ENCODE peak calls at places on chromosome 13, in ten cellular contexts. One of them, this sample, is unnamed.

GRCh38 chr13:101474419-101474957 is 22.0 kb downstream of the ITGBL1 start:
- DNase-seq in lung: no peak
- DNase-seq in NCI-H1436: no peak
- DNase-seq in effector memory CD4-positive, alpha-beta T cell: no peak
- DNase-seq in HFFc6: peak
- DNase-seq in renal cortical epithelial cell: peak
- DNase-seq in activated T-cell treated with anti-CD3 and anti-CD28 coated beads for 1 hour: no peak
- DNase-seq in memory B cell: no peak
- DNase-seq in EH: peak
- DNase-seq in brain microvascular endothelial cell: peak
- DNase-seq in this sample: no peak

GRCh38 chr13:37429976-37430375 is 168.6 kb downstream of the POSTN start:
- DNase-seq in NCI-H1436: no peak
- DNase-seq in lung: no peak
- DNase-seq in brain microvascular endothelial cell: peak
- DNase-seq in activated T-cell treated with anti-CD3 and anti-CD28 coated beads for 1 hour: no peak
- DNase-seq in HFFc6: peak
- DNase-seq in memory B cell: no peak
- DNase-seq in EH: peak
- DNase-seq in effector memory CD4-positive, alpha-beta T cell: no peak
- DNase-seq in renal cortical epithelial cell: peak
- DNase-seq in this sample: peak

GRCh38 chr13:104389722-104390121 is 1323.5 kb upstream of the SLC10A2 start:
- DNase-seq in renal cortical epithelial cell: no peak
- DNase-seq in HFFc6: no peak
- DNase-seq in effector memory CD4-positive, alpha-beta T cell: no peak
- DNase-seq in memory B cell: no peak
- DNase-seq in NCI-H1436: no peak
- DNase-seq in EH: no peak
- DNase-seq in brain microvascular endothelial cell: peak
- DNase-seq in activated T-cell treated with anti-CD3 and anti-CD28 coated beads for 1 hour: no peak
- DNase-seq in lung: no peak
- DNase-seq in this sample: no peak

GRCh38 chr13:86974995-86975328 is 696.2 kb upstream of the SLITRK5 start:
- DNase-seq in EH: no peak
- DNase-seq in lung: no peak
- DNase-seq in renal cortical epithelial cell: no peak
- DNase-seq in activated T-cell treated with anti-CD3 and anti-CD28 coated beads for 1 hour: no peak
- DNase-seq in brain microvascular endothelial cell: no peak
- DNase-seq in HFFc6: no peak
- DNase-seq in effector memory CD4-positive, alpha-beta T cell: no peak
- DNase-seq in memory B cell: no peak
- DNase-seq in NCI-H1436: no peak
- DNase-seq in this sample: no peak

GRCh38 chr13:74061939-74062595 is 72.1 kb downstream of the KLF12 start:
- DNase-seq in memory B cell: no peak
- DNase-seq in renal cortical epithelial cell: peak
- DNase-seq in effector memory CD4-positive, alpha-beta T cell: no peak
- DNase-seq in NCI-H1436: no peak
- DNase-seq in HFFc6: no peak
- DNase-seq in brain microvascular endothelial cell: peak
- DNase-seq in activated T-cell treated with anti-CD3 and anti-CD28 coated beads for 1 hour: no peak
- DNase-seq in lung: no peak
- DNase-seq in EH: peak
- DNase-seq in this sample: peak

GRCh38 chr13:105608132-105608531 is 927.3 kb downstream of the EFNB2 start:
- DNase-seq in activated T-cell treated with anti-CD3 and anti-CD28 coated beads for 1 hour: no peak
- DNase-seq in EH: no peak
- DNase-seq in HFFc6: no peak
- DNase-seq in brain microvascular endothelial cell: no peak
- DNase-seq in NCI-H1436: no peak
- DNase-seq in renal cortical epithelial cell: no peak
- DNase-seq in memory B cell: no peak
- DNase-seq in lung: no peak
- DNase-seq in effector memory CD4-positive, alpha-beta T cell: no peak
- DNase-seq in this sample: no peak

GRCh38 chr13:26881154-26881553 is 120.6 kb upstream of the GPR12 start:
- DNase-seq in EH: peak
- DNase-seq in brain microvascular endothelial cell: peak
- DNase-seq in renal cortical epithelial cell: peak
- DNase-seq in NCI-H1436: no peak
- DNase-seq in effector memory CD4-positive, alpha-beta T cell: no peak
- DNase-seq in lung: no peak
- DNase-seq in activated T-cell treated with anti-CD3 and anti-CD28 coated beads for 1 hour: no peak
- DNase-seq in HFFc6: peak
- DNase-seq in memory B cell: no peak
- DNase-seq in this sample: peak

GRCh38 chr13:60612593-60612992 is 215.6 kb downstream of the TDRD3 start:
- DNase-seq in lung: no peak
- DNase-seq in HFFc6: no peak
- DNase-seq in EH: no peak
- DNase-seq in NCI-H1436: no peak
- DNase-seq in brain microvascular endothelial cell: no peak
- DNase-seq in memory B cell: no peak
- DNase-seq in effector memory CD4-positive, alpha-beta T cell: no peak
- DNase-seq in renal cortical epithelial cell: no peak
- DNase-seq in activated T-cell treated with anti-CD3 and anti-CD28 coated beads for 1 hour: no peak
- DNase-seq in this sample: no peak

GRCh38 chr13:40315416-40316064 is 350.9 kb downstream of the FOXO1 start:
- DNase-seq in HFFc6: no peak
- DNase-seq in brain microvascular endothelial cell: no peak
- DNase-seq in EH: no peak
- DNase-seq in activated T-cell treated with anti-CD3 and anti-CD28 coated beads for 1 hour: peak
- DNase-seq in NCI-H1436: no peak
- DNase-seq in lung: no peak
- DNase-seq in memory B cell: no peak
- DNase-seq in renal cortical epithelial cell: peak
- DNase-seq in effector memory CD4-positive, alpha-beta T cell: peak
- DNase-seq in this sample: no peak

GRCh38 chr13:37681295-37682032 is 82.9 kb upstream of the POSTN start:
- DNase-seq in memory B cell: no peak
- DNase-seq in activated T-cell treated with anti-CD3 and anti-CD28 coated beads for 1 hour: no peak
- DNase-seq in EH: peak
- DNase-seq in brain microvascular endothelial cell: peak
- DNase-seq in renal cortical epithelial cell: peak
- DNase-seq in lung: no peak
- DNase-seq in effector memory CD4-positive, alpha-beta T cell: no peak
- DNase-seq in NCI-H1436: no peak
- DNase-seq in HFFc6: peak
- DNase-seq in this sample: peak

GRCh38 chr13:104011505-104012270 is 945.5 kb upstream of the SLC10A2 start:
- DNase-seq in lung: no peak
- DNase-seq in memory B cell: no peak
- DNase-seq in EH: no peak
- DNase-seq in effector memory CD4-positive, alpha-beta T cell: no peak
- DNase-seq in brain microvascular endothelial cell: no peak
- DNase-seq in renal cortical epithelial cell: peak
- DNase-seq in HFFc6: no peak
- DNase-seq in activated T-cell treated with anti-CD3 and anti-CD28 coated beads for 1 hour: no peak
- DNase-seq in NCI-H1436: no peak
- DNase-seq in this sample: no peak

GRCh38 chr13:50248537-50249521 is 233.6 kb downstream of the KCNRG start:
- DNase-seq in memory B cell: no peak
- DNase-seq in activated T-cell treated with anti-CD3 and anti-CD28 coated beads for 1 hour: no peak
- DNase-seq in brain microvascular endothelial cell: no peak
- DNase-seq in EH: no peak
- DNase-seq in HFFc6: no peak
- DNase-seq in effector memory CD4-positive, alpha-beta T cell: no peak
- DNase-seq in renal cortical epithelial cell: peak
- DNase-seq in NCI-H1436: no peak
- DNase-seq in lung: no peak
- DNase-seq in this sample: no peak

GRCh38 chr13:73672492-73672891 is 461.7 kb downstream of the KLF12 start:
- DNase-seq in NCI-H1436: no peak
- DNase-seq in lung: no peak
- DNase-seq in brain microvascular endothelial cell: no peak
- DNase-seq in effector memory CD4-positive, alpha-beta T cell: no peak
- DNase-seq in HFFc6: no peak
- DNase-seq in activated T-cell treated with anti-CD3 and anti-CD28 coated beads for 1 hour: no peak
- DNase-seq in EH: no peak
- DNase-seq in memory B cell: no peak
- DNase-seq in renal cortical epithelial cell: peak
- DNase-seq in this sample: no peak

GRCh38 chr13:51419015-51419636 is 33.7 kb downstream of the INTS6 start:
- DNase-seq in memory B cell: peak
- DNase-seq in EH: no peak
- DNase-seq in effector memory CD4-positive, alpha-beta T cell: no peak
- DNase-seq in NCI-H1436: no peak
- DNase-seq in lung: no peak
- DNase-seq in HFFc6: no peak
- DNase-seq in activated T-cell treated with anti-CD3 and anti-CD28 coated beads for 1 hour: no peak
- DNase-seq in renal cortical epithelial cell: no peak
- DNase-seq in brain microvascular endothelial cell: no peak
- DNase-seq in this sample: no peak

This sample was measured in GM04504.